ENCODE peak calls at places on chromosomes 7 and 10, in seven cellular contexts. One of them, this sample, is unnamed.

GRCh38 chr7:5646846-5647245 is 134.6 kb downstream of the RNF216 start:
- DNase-seq in HCT116: no peak
- DNase-seq in H1: no peak
- DNase-seq in K562: no peak
- DNase-seq in HepG2: no peak
- DNase-seq in SK-N-SH: no peak
- DNase-seq in GM12878: no peak
- DNase-seq in this sample: no peak

GRCh38 chr7:139054101-139054500 is 18.3 kb upstream of the ZC3HAV1L start:
- DNase-seq in HCT116: no peak
- DNase-seq in H1: no peak
- DNase-seq in K562: no peak
- DNase-seq in HepG2: no peak
- DNase-seq in SK-N-SH: peak
- DNase-seq in GM12878: no peak
- DNase-seq in this sample: no peak

GRCh38 chr7:57423768-57424167 is 26.2 kb upstream of the ZNF716 start:
- DNase-seq in HCT116: no peak
- DNase-seq in H1: no peak
- DNase-seq in K562: no peak
- DNase-seq in HepG2: no peak
- DNase-seq in SK-N-SH: no peak
- DNase-seq in GM12878: no peak
- DNase-seq in this sample: no peak

GRCh38 chr10:77919713-77920108 is 6.8 kb downstream of the DLG5 start:
- DNase-seq in HCT116: no peak
- DNase-seq in H1: no peak
- DNase-seq in K562: peak
- DNase-seq in HepG2: peak
- DNase-seq in SK-N-SH: no peak
- DNase-seq in GM12878: no peak
- DNase-seq in this sample: no peak

GRCh38 chr10:99364125-99364524 is 35.0 kb downstream of the CNNM1 start:
- DNase-seq in HCT116: no peak
- DNase-seq in H1: no peak
- DNase-seq in K562: no peak
- DNase-seq in HepG2: no peak
- DNase-seq in SK-N-SH: no peak
- DNase-seq in GM12878: no peak
- DNase-seq in this sample: no peak

GRCh38 chr10:75487087-75487784 is 55.8 kb downstream of the LRMDA start:
- DNase-seq in HCT116: no peak
- DNase-seq in H1: no peak
- DNase-seq in K562: no peak
- DNase-seq in HepG2: no peak
- DNase-seq in SK-N-SH: no peak
- DNase-seq in GM12878: peak
- DNase-seq in this sample: no peak

GRCh38 chr10:77004917-77005564 is 632.6 kb downstream of the KCNMA1 start:
- DNase-seq in HCT116: peak
- DNase-seq in H1: peak
- DNase-seq in K562: peak
- DNase-seq in HepG2: peak
- DNase-seq in SK-N-SH: peak
- DNase-seq in GM12878: no peak
- DNase-seq in this sample: peak

GRCh38 chr7:118041336-118041878 is 142.6 kb upstream of the LSM8 start:
- DNase-seq in HCT116: no peak
- DNase-seq in H1: no peak
- DNase-seq in K562: no peak
- DNase-seq in HepG2: no peak
- DNase-seq in SK-N-SH: no peak
- DNase-seq in GM12878: no peak
- DNase-seq in this sample: no peak

GRCh38 chr7:156993021-156993924 is 17.2 kb downstream of the MNX1 start:
- DNase-seq in HCT116: no peak
- DNase-seq in H1: peak
- DNase-seq in K562: no peak
- DNase-seq in HepG2: no peak
- DNase-seq in SK-N-SH: peak
- DNase-seq in GM12878: no peak
- DNase-seq in this sample: no peak

GRCh38 chr7:594212-594913 is 74.7 kb upstream of the PDGFA start:
- DNase-seq in HCT116: no peak
- DNase-seq in H1: no peak
- DNase-seq in K562: no peak
- DNase-seq in HepG2: no peak
- DNase-seq in SK-N-SH: no peak
- DNase-seq in GM12878: no peak
- DNase-seq in this sample: no peak

GRCh38 chr7:94375167-94375566 is 19.5 kb upstream of the COL1A2 start:
- DNase-seq in HCT116: no peak
- DNase-seq in H1: no peak
- DNase-seq in K562: no peak
- DNase-seq in HepG2: no peak
- DNase-seq in SK-N-SH: no peak
- DNase-seq in GM12878: no peak
- DNase-seq in this sample: no peak

GRCh38 chr7:124667312-124667711 is 98.3 kb downstream of the GPR37 start:
- DNase-seq in HCT116: no peak
- DNase-seq in H1: no peak
- DNase-seq in K562: no peak
- DNase-seq in HepG2: no peak
- DNase-seq in SK-N-SH: no peak
- DNase-seq in GM12878: no peak
- DNase-seq in this sample: no peak

GRCh38 chr7:74544706-74545469 is 91.2 kb downstream of the GTF2IRD1 start:
- DNase-seq in HCT116: peak
- DNase-seq in H1: peak
- DNase-seq in K562: peak
- DNase-seq in HepG2: peak
- DNase-seq in SK-N-SH: peak
- DNase-seq in GM12878: no peak
- DNase-seq in this sample: peak

GRCh38 chr10:6162589-6163356 is 40.0 kb upstream of the PFKFB3 start:
- DNase-seq in HCT116: no peak
- DNase-seq in H1: no peak
- DNase-seq in K562: peak
- DNase-seq in HepG2: no peak
- DNase-seq in SK-N-SH: no peak
- DNase-seq in GM12878: no peak
- DNase-seq in this sample: no peak

GRCh38 chr7:21766218-21766617 is 179.5 kb downstream of the CDCA7L start:
- DNase-seq in HCT116: no peak
- DNase-seq in H1: no peak
- DNase-seq in K562: no peak
- DNase-seq in HepG2: no peak
- DNase-seq in SK-N-SH: no peak
- DNase-seq in GM12878: no peak
- DNase-seq in this sample: no peak

GRCh38 chr7:30843741-30844482 is 67.7 kb upstream of the AQP1 start:
- DNase-seq in HCT116: no peak
- DNase-seq in H1: no peak
- DNase-seq in K562: no peak
- DNase-seq in HepG2: no peak
- DNase-seq in SK-N-SH: no peak
- DNase-seq in GM12878: no peak
- DNase-seq in this sample: no peak

GRCh38 chr7:26680616-26681015 is 183.8 kb downstream of the SKAP2 start:
- DNase-seq in HCT116: no peak
- DNase-seq in H1: no peak
- DNase-seq in K562: no peak
- DNase-seq in HepG2: no peak
- DNase-seq in SK-N-SH: no peak
- DNase-seq in GM12878: no peak
- DNase-seq in this sample: no peak

GRCh38 chr7:35828817-35829216 is 28.0 kb downstream of the SEPTIN7 start:
- DNase-seq in HCT116: no peak
- DNase-seq in H1: no peak
- DNase-seq in K562: no peak
- DNase-seq in HepG2: no peak
- DNase-seq in SK-N-SH: no peak
- DNase-seq in GM12878: no peak
- DNase-seq in this sample: no peak

GRCh38 chr7:100865372-100865911 is 1.7 kb upstream of the TRIP6 start:
- DNase-seq in HCT116: peak
- DNase-seq in H1: no peak
- DNase-seq in K562: no peak
- DNase-seq in HepG2: no peak
- DNase-seq in SK-N-SH: peak
- DNase-seq in GM12878: no peak
- DNase-seq in this sample: no peak

DNA sequence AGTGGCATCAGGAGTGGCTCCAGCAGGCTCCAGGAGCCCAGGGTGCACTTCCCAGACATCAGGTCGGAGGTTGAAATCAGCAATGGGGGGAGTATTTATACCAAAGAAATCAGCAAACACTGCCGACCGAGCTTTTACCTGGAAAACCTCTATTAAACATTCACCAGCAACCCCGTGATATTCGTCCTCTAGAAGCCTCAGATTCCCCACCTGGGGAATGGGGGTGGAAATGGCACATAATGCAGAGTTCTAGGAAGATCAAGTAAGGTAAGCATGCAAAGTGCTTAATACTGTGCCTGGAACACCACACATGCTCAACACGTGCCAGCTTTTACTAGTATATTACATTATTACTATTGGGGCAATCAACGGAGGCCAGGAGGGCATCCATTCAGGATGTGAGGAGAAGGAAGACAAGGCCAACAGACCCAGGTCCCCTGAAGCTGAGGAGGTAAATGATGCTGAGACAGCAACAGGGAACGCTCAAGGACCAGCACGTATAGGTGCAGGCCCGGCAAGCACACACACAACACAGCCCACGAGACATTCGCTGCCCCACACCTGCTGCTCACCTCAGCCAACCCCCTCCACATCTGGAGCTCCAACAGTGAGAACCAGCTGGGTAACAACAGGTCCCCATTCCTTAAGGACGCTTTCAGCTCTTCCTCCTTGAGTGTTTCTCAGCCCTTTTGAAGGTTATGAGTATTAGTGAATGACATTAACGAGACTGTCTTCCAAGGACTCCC is 125.5 kb downstream of the TNS3 start:
- DNase-seq in HCT116: no peak
- DNase-seq in H1: no peak
- DNase-seq in K562: no peak
- DNase-seq in HepG2: no peak
- DNase-seq in SK-N-SH: no peak
- DNase-seq in GM12878: no peak
- DNase-seq in this sample: no peak
- TF ChIP-seq SIN3A in HCT116: no peak
- TF ChIP-seq SIN3A in H1: no peak
- TF ChIP-seq SIN3A in K562: no peak
- TF ChIP-seq SIN3A in HepG2: no peak
- TF ChIP-seq SIN3A in SK-N-SH: no peak
- TF ChIP-seq SIN3A in GM12878: no peak
- TF ChIP-seq SIN3A in this sample: no peak

GRCh38 chr10:70164179-70164578 is 6.1 kb downstream of the SAR1A start:
- DNase-seq in HCT116: no peak
- DNase-seq in H1: no peak
- DNase-seq in K562: no peak
- DNase-seq in HepG2: no peak
- DNase-seq in SK-N-SH: no peak
- DNase-seq in GM12878: no peak
- DNase-seq in this sample: no peak
- H3K4me3 ChIP-seq in HCT116: no peak
- H3K4me3 ChIP-seq in H1: no peak
- H3K4me3 ChIP-seq in K562: no peak
- H3K4me3 ChIP-seq in HepG2: no peak
- H3K4me3 ChIP-seq in SK-N-SH: no peak
- H3K4me3 ChIP-seq in GM12878: peak
- H3K4me3 ChIP-seq in this sample: no peak

DNA sequence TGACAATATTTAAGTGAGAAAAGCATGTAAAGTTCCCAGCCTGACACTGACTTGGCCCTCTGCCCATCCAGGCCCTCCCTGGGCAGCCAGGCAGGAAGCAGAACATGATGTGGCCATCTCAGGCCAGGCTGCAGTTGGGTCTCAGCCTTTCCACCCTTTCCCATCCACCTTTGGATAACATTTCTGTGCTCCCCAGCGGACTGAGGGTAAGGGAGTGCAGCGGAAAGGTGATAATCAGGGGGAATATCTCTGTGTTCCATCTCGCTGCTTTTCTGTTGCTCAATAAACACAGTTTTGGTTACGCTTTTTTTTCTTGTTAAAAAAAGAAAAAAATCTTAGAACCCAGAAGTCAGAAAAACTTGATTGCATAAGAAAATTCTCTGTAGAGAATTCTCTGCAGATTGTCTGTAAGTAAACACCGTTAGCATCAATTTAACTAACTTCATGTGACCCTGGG is 37.2 kb upstream of the TARP start:
- DNase-seq in HCT116: no peak
- DNase-seq in H1: no peak
- DNase-seq in K562: no peak
- DNase-seq in HepG2: no peak
- DNase-seq in SK-N-SH: peak
- DNase-seq in GM12878: no peak
- DNase-seq in this sample: no peak
- TF ChIP-seq SIN3A in HCT116: no peak
- TF ChIP-seq SIN3A in H1: no peak
- TF ChIP-seq SIN3A in K562: no peak
- TF ChIP-seq SIN3A in HepG2: no peak
- TF ChIP-seq SIN3A in SK-N-SH: no peak
- TF ChIP-seq SIN3A in GM12878: no peak
- TF ChIP-seq SIN3A in this sample: no peak

GRCh38 chr7:51325937-51326336 is 9.3 kb upstream of the COBL start:
- DNase-seq in HCT116: no peak
- DNase-seq in H1: peak
- DNase-seq in K562: no peak
- DNase-seq in HepG2: no peak
- DNase-seq in SK-N-SH: no peak
- DNase-seq in GM12878: no peak
- DNase-seq in this sample: no peak

GRCh38 chr7:51325231-51325630 is 8.6 kb upstream of the COBL start:
- DNase-seq in HCT116: no peak
- DNase-seq in H1: no peak
- DNase-seq in K562: no peak
- DNase-seq in HepG2: no peak
- DNase-seq in SK-N-SH: no peak
- DNase-seq in GM12878: no peak
- DNase-seq in this sample: no peak

GRCh38 chr7:51328351-51328801 is 11.8 kb upstream of the COBL start:
- DNase-seq in HCT116: no peak
- DNase-seq in H1: peak
- DNase-seq in K562: no peak
- DNase-seq in HepG2: peak
- DNase-seq in SK-N-SH: no peak
- DNase-seq in GM12878: no peak
- DNase-seq in this sample: no peak

GRCh38 chr7:51326646-51327286 is 10.2 kb upstream of the COBL start:
- DNase-seq in HCT116: no peak
- DNase-seq in H1: peak
- DNase-seq in K562: no peak
- DNase-seq in HepG2: no peak
- DNase-seq in SK-N-SH: no peak
- DNase-seq in GM12878: no peak
- DNase-seq in this sample: no peak

DNA sequence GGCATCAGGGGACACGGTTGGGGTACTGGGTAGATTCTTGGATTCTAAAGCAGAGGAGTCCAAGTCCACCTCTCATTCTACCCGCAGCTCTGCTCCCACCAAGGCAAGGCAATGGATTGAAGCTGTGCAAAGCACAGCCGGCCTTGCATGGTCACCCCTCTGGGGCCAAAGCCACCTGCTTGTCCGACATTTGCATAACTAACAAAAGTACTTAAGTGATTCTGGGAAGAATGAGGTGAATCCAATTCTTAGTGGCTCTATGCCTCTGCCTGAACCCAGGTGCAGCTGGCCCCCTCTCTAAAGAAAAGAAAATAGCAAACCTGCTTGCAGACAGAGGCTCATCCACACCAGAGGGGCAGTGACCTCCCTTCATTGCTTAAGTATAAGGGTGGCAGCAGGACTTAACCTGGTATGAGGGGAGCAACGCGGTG is 10.7 kb upstream of the COBL start:
- DNase-seq in HCT116: no peak
- DNase-seq in H1: no peak
- DNase-seq in K562: no peak
- DNase-seq in HepG2: no peak
- DNase-seq in SK-N-SH: no peak
- DNase-seq in GM12878: no peak
- DNase-seq in this sample: no peak
- H3K4me3 ChIP-seq in HCT116: no peak
- H3K4me3 ChIP-seq in H1: peak
- H3K4me3 ChIP-seq in K562: no peak
- H3K4me3 ChIP-seq in HepG2: no peak
- H3K4me3 ChIP-seq in SK-N-SH: no peak
- H3K4me3 ChIP-seq in GM12878: no peak
- H3K4me3 ChIP-seq in this sample: no peak

This sample was measured in Panc1.